ENCODE peak calls at places on chromosomes 6 and 20, in four cellular contexts. H is HL-60, I is GM12878, T is K562. K is an unnamed sample.

GRCh38 chr20:25605146-25605545 is 18.7 kb downstream of the NANP start:
- DNase-seq in H (no peak), I (no peak), T (no peak), K (no peak)

GRCh38 chr20:63750807-63751470 is 11.4 kb downstream of the SLC2A4RG start:
- DNase-seq in H (no peak), I (no peak), T (peak), K (no peak)

GRCh38 chr20:37651932-37652331 is 41.9 kb upstream of the CTNNBL1 start:
- DNase-seq in H (peak), I (no peak), T (peak), K (no peak)

GRCh38 chr20:15862178-15862577 is 711.1 kb downstream of the KIF16B start:
- DNase-seq in H (no peak), I (no peak), T (no peak), K (no peak)

GRCh38 chr20:24701027-24701426 is 231.6 kb downstream of the SYNDIG1 start:
- DNase-seq in H (no peak), I (no peak), T (no peak), K (no peak)

GRCh38 chr20:31390490-31390889 is at the start of gene DEFB119:
- DNase-seq in H (no peak), I (no peak), T (no peak), K (no peak)

GRCh38 chr20:47998736-47999135 is 213.5 kb upstream of the SULF2 start:
- DNase-seq in H (no peak), I (no peak), T (no peak), K (no peak)

GRCh38 chr20:61937146-61937962 is 128.3 kb downstream of the TAF4 start:
- DNase-seq in H (no peak), I (no peak), T (no peak), K (no peak)

GRCh38 chr20:56964886-56965285 is 301.6 kb downstream of the BMP7 start:
- DNase-seq in H (no peak), I (no peak), T (no peak), K (no peak)

GRCh38 chr20:10846831-10847230 is 173.0 kb upstream of the JAG1 start:
- DNase-seq in H (no peak), I (no peak), T (no peak), K (no peak)

GRCh38 chr6:42407379-42407778 is 44.3 kb downstream of the TRERF1 start:
- DNase-seq in H (no peak), I (no peak), T (peak), K (no peak)

GRCh38 chr20:61445138-61445537 is 193.1 kb downstream of the CDH4 start:
- DNase-seq in H (no peak), I (no peak), T (no peak), K (no peak)

GRCh38 chr6:71298459-71298858 is 9.8 kb downstream of the OGFRL1 start:
- DNase-seq in H (no peak), I (no peak), T (no peak), K (no peak)

GRCh38 chr6:145836170-145836569 is 21.6 kb upstream of the FBXO30 start:
- DNase-seq in H (no peak), I (no peak), T (no peak), K (no peak)

GRCh38 chr6:36841756-36842155 is 2.5 kb upstream of the CPNE5 start:
- DNase-seq in H (no peak), I (no peak), T (no peak), K (no peak)

GRCh38 chr20:31837896-31838397 is 7.5 kb downstream of the FOXS1 start:
- DNase-seq in H (peak), I (no peak), T (peak), K (no peak)

GRCh38 chr6:89323461-89324098 is 8.5 kb upstream of the GABRR2 start:
- DNase-seq in H (peak), I (no peak), T (no peak), K (no peak)

GRCh38 chr6:113805167-113805835 is 51.8 kb upstream of the MARCKS start:
- DNase-seq in H (no peak), I (peak), T (no peak), K (no peak)

GRCh38 chr6:111411978-111412574 is 70.9 kb downstream of the REV3L start:
- DNase-seq in H (no peak), I (peak), T (no peak), K (no peak)

GRCh38 chr20:38007526-38007925 is 25.7 kb downstream of the TTI1 start:
- DNase-seq in H (no peak), I (no peak), T (no peak), K (no peak)

GRCh38 chr20:58660855-58661254 is 9.8 kb downstream of the STX16 start:
- DNase-seq in H (no peak), I (no peak), T (no peak), K (no peak)

GRCh38 chr6:105199711-105200110 is 19.9 kb upstream of the POPDC3 start:
- DNase-seq in H (no peak), I (no peak), T (no peak), K (no peak)

GRCh38 chr6:132934496-132934895 is 120.1 kb downstream of the RPS12 start:
- DNase-seq in H (no peak), I (no peak), T (no peak), K (no peak)

GRCh38 chr20:6622041-6622440 is 145.4 kb upstream of the BMP2 start:
- DNase-seq in H (no peak), I (no peak), T (no peak), K (no peak)

GRCh38 chr20:6626805-6627204 is 140.7 kb upstream of the BMP2 start:
- DNase-seq in H (no peak), I (no peak), T (no peak), K (no peak)

GRCh38 chr20:6629564-6629963 is 137.9 kb upstream of the BMP2 start:
- DNase-seq in H (no peak), I (no peak), T (no peak), K (no peak)

GRCh38 chr20:6623989-6624388 is 143.5 kb upstream of the BMP2 start:
- DNase-seq in H (no peak), I (peak), T (no peak), K (no peak)
- TF ChIP-seq SPI1 in H (peak), I (peak), T (no peak), K (peak)

DNA sequence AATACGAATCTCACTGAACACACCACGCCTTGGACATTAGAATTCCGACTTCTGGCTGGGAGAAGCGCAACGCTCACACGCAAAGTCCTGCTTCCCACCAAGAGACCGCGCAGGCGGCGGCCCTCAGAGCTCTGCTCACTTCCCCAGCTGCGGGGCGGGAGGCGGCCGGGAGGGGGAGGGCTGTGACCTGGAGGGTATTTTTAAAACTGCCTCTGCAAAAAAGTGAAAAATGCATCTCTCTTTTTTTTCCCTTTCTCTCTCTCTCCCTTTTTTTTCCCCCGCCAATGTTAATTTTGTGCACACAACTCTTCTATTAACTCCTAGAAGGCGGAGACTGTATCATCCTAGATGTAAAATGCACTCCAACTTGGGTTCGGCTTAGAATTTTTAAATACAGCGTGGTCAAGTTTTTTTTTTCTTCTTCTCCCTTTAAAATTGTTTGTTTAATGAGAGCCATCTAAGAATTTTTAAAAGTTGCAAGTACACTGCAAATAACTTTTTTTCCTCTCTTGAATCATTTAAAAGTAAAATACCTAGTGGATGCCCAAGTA is 66.4 kb downstream of the STX11 start:
- DNase-seq in H (peak), I (no peak), T (peak), K (peak)
- TF ChIP-seq SPI1 in H (peak), I (peak), T (peak), K (peak)

GRCh38 chr6:47437592-47437991 is 40.0 kb upstream of the CD2AP start:
- DNase-seq in H (no peak), I (peak), T (no peak), K (no peak)

GRCh38 chr6:47440722-47441121 is 36.9 kb upstream of the CD2AP start:
- DNase-seq in H (no peak), I (peak), T (no peak), K (no peak)

GRCh38 chr6:47435254-47435612 is 42.4 kb upstream of the CD2AP start:
- DNase-seq in H (no peak), I (no peak), T (no peak), K (no peak)

GRCh38 chr6:47439348-47439668 is 38.3 kb upstream of the CD2AP start:
- DNase-seq in H (no peak), I (no peak), T (no peak), K (no peak)

GRCh38 chr6:47438481-47439347 is 38.9 kb upstream of the CD2AP start:
- DNase-seq in H (peak), I (peak), T (no peak), K (no peak)
- TF ChIP-seq SPI1 in H (peak), I (peak), T (no peak), K (peak)

GRCh38 chr6:129364767-129365166 is 345.2 kb downstream of the ARHGAP18 start:
- DNase-seq in H (no peak), I (no peak), T (no peak), K (no peak)

GRCh38 chr6:129369737-129370136 is 340.2 kb downstream of the ARHGAP18 start:
- DNase-seq in H (no peak), I (no peak), T (no peak), K (no peak)

GRCh38 chr6:129368970-129369369 is 341.0 kb downstream of the ARHGAP18 start:
- DNase-seq in H (no peak), I (no peak), T (no peak), K (no peak)

GRCh38 chr6:129368076-129368475 is 341.9 kb downstream of the ARHGAP18 start:
- DNase-seq in H (no peak), I (no peak), T (no peak), K (no peak)

DNA sequence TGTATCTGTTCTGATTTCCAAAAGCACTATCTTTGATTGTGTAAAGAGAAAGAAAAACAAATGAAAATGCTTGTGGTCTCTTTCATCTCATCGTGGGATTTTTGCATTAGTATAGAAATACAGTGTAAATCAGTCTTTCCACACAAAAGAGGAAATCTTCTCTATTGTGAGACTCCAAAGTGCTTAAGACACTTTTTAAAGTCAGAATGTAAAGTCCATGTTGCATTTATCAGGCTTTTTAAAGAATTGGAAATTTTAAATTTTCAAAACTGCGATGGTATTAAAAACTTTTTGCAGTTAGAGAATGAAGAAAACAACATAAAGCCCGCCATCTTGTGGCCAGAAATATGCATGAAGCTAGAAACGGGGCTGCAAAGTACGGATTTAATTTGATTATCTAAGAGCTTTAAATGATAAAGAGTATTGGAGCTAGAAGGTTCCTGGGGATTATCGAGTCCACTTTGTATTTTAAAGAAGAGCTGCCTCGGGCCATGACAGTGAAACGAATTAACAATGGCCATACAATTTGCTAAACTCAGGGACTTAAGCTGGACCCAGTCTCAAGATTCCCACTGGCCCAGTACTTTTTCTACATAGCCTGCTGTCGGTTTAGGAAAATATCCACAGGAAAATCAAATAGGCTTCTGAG is 339.6 kb downstream of the ARHGAP18 start:
- DNase-seq in H (no peak), I (no peak), T (peak), K (peak)
- TF ChIP-seq SPI1 in H (no peak), I (no peak), T (no peak), K (no peak)

GRCh38 chr6:16841241-16841640 is 80.0 kb upstream of the ATXN1 start:
- DNase-seq in H (no peak), I (no peak), T (no peak), K (no peak)
- TF ChIP-seq SPI1 in H (no peak), I (no peak), T (no peak), K (no peak)